ENCODE peak calls at places on chromosomes 16 and 17, in seven cellular contexts. K, D, O, R, P, W and G are unnamed samples.
A peak's percentile ranks its signal among the peaks of the same experiment; 100 is the strongest.

GRCh38 chr16:7397901-7398300 is 65.3 kb downstream of the RBFOX1 start:
- DNase-seq in K (no peak), D (no peak), O (no peak), R (no peak), P (peak; percentile 64), W (no peak), G (no peak)

GRCh38 chr17:56297142-56297541 is 143.9 kb downstream of the ANKFN1 start:
- DNase-seq in K (no peak), D (peak; percentile 94), O (peak; percentile 7), R (no peak), P (no peak), W (no peak), G (no peak)

GRCh38 chr17:652310-652709 is 62.3 kb downstream of the VPS53 start:
- DNase-seq in K (no peak), D (no peak), O (no peak), R (no peak), P (no peak), W (peak; percentile 86), G (no peak)

GRCh38 chr17:36475346-36475970 is 11.0 kb upstream of the ZNHIT3 start:
- DNase-seq in K (no peak), D (no peak), O (no peak), R (no peak), P (no peak), W (no peak), G (no peak)

GRCh38 chr16:8958344-8958808 is 5.3 kb downstream of the USP7 start:
- DNase-seq in K (no peak), D (peak; percentile 68), O (peak; percentile 54), R (no peak), P (peak; percentile 11), W (no peak), G (no peak)

GRCh38 chr17:66459811-66460270 is 157.4 kb downstream of the PRKCA start:
- DNase-seq in K (no peak), D (peak; percentile 95), O (peak; percentile 97), R (peak; percentile 91), P (peak; percentile 98), W (peak; percentile 38), G (no peak)

GRCh38 chr17:36089888-36090836 is at the start of gene CCL3:
- DNase-seq in K (no peak), D (peak; percentile 27), O (no peak), R (no peak), P (no peak), W (peak; percentile 32), G (no peak)

GRCh38 chr17:64420143-64420670 is 28.7 kb upstream of the MILR1 start:
- DNase-seq in K (peak; percentile 77), D (peak; percentile 69), O (peak; percentile 76), R (peak; percentile 85), P (peak; percentile 41), W (peak; percentile 51), G (no peak)

GRCh38 chr17:45751466-45751865 is 32.7 kb upstream of the CRHR1 start:
- DNase-seq in K (no peak), D (no peak), O (no peak), R (no peak), P (no peak), W (no peak), G (no peak)

GRCh38 chr17:76598004-76598439 is 12.4 kb upstream of the ST6GALNAC2 start:
- DNase-seq in K (no peak), D (peak; percentile 84), O (no peak), R (no peak), P (no peak), W (no peak), G (no peak)

GRCh38 chr16:2333231-2333630 is 7.3 kb downstream of the ABCA3 start:
- DNase-seq in K (no peak), D (no peak), O (no peak), R (no peak), P (no peak), W (no peak), G (no peak)

GRCh38 chr16:54633943-54634362 is 296.7 kb upstream of the IRX5 start:
- DNase-seq in K (peak; percentile 44), D (peak; percentile 36), O (peak; percentile 21), R (peak; percentile 51), P (no peak), W (peak; percentile 27), G (peak; percentile 39)

GRCh38 chr17:6108382-6108781 is 38.2 kb downstream of the WSCD1 start:
- DNase-seq in K (no peak), D (no peak), O (no peak), R (no peak), P (no peak), W (no peak), G (no peak)

GRCh38 chr16:19392352-19392751 is 25.3 kb upstream of the TMC5 start:
- DNase-seq in K (no peak), D (no peak), O (no peak), R (no peak), P (no peak), W (no peak), G (no peak)

GRCh38 chr16:72172105-72173034 is at the start of gene PMFBP1:
- DNase-seq in K (no peak), D (peak; percentile 97), O (peak; percentile 62), R (peak; percentile 67), P (peak; percentile 64), W (peak; percentile 34), G (no peak)

GRCh38 chr16:7313170-7313569 is 19.5 kb upstream of the RBFOX1 start:
- DNase-seq in K (peak; percentile 57), D (no peak), O (no peak), R (peak; percentile 10), P (no peak), W (no peak), G (no peak)

GRCh38 chr16:85637061-85637807 is 24.1 kb downstream of the GSE1 start:
- DNase-seq in K (no peak), D (no peak), O (no peak), R (no peak), P (no peak), W (no peak), G (no peak)

GRCh38 chr17:18139949-18140348 is 31.4 kb downstream of the MYO15A start:
- DNase-seq in K (no peak), D (no peak), O (no peak), R (peak; percentile 57), P (no peak), W (no peak), G (no peak)

GRCh38 chr16:66565051-66565450 is 1.2 kb upstream of the CMTM1 start:
- DNase-seq in K (no peak), D (no peak), O (peak; percentile 65), R (no peak), P (no peak), W (no peak), G (no peak)

GRCh38 chr17:63956296-63956920 is 16.3 kb downstream of the SCN4A start:
- DNase-seq in K (no peak), D (no peak), O (no peak), R (no peak), P (no peak), W (no peak), G (no peak)

GRCh38 chr16:11672206-11673090 is 4.2 kb downstream of the SNN start:
- DNase-seq in K (no peak), D (peak; percentile 78), O (no peak), R (no peak), P (no peak), W (peak; percentile 53), G (no peak)

GRCh38 chr16:11128211-11129123 is 127.5 kb downstream of the SOCS1 start:
- DNase-seq in K (no peak), D (peak; percentile 50), O (no peak), R (no peak), P (no peak), W (peak; percentile 65), G (no peak)

GRCh38 chr17:1787301-1787902 is 25.5 kb downstream of the SERPINF1 start:
- DNase-seq in K (no peak), D (no peak), O (peak; percentile 88), R (peak; percentile 87), P (peak; percentile 76), W (peak; percentile 64), G (no peak)

GRCh38 chr17:42677921-42678781 is 1.4 kb upstream of the PLEKHH3 start:
- DNase-seq in K (peak; percentile 96), D (peak; percentile 81), O (peak; percentile 81), R (peak; percentile 99), P (no peak), W (peak; percentile 90), G (no peak)

GRCh38 chr17:42677012-42677857 is 441 bp upstream of the PLEKHH3 start:
- DNase-seq in K (peak; percentile 100), D (peak; percentile 100), O (peak; percentile 100), R (peak; percentile 100), P (peak; percentile 99), W (peak; percentile 100), G (peak; percentile 98)

GRCh38 chr17:42679492-42680330 is 1.9 kb downstream of the CCR10 start:
- DNase-seq in K (peak; percentile 87), D (peak; percentile 77), O (peak; percentile 82), R (peak; percentile 92), P (no peak), W (peak; percentile 68), G (no peak)

GRCh38 chr17:42680331-42680808 is 1.3 kb downstream of the CCR10 start:
- DNase-seq in K (no peak), D (no peak), O (no peak), R (peak; percentile 54), P (no peak), W (peak; percentile 54), G (no peak)

GRCh38 chr17:42679001-42679491 is 2.3 kb upstream of the PLEKHH3 start:
- DNase-seq in K (peak; percentile 78), D (peak; percentile 28), O (peak; percentile 28), R (peak; percentile 80), P (no peak), W (peak; percentile 54), G (no peak)
- H3K4me3 ChIP-seq in K (peak overlapping the region; percentile 70), D (peak overlapping the region; percentile 28), O (no peak overlapping the region), R (peak overlapping the region; percentile 54), P (peak overlapping the region; percentile 29), W (peak overlapping the region; percentile 94), G (peak overlapping the region; percentile 34)

DNA sequence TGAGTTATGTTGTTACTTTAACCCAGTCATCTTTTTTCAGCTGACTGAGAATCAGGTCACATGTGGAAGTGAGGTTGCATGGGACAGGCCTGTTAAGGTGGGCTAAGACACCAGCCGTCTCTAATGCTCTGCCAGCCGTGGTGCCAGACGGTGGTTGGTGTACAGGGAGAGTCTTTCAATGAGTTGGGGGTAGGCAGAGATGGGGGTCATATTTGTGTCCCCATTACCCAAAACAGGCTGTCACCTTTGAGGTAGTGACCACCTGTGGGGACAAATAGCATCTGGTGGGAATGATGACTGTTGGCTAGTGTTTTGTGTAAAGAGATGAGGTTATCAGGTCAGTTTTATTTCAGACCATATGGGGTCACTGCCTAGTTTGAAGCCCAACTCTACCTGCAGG is 1.8 kb downstream of the RPL38 start:
- DNase-seq in K (no peak), D (no peak), O (no peak), R (no peak), P (no peak), W (no peak), G (no peak)
- H3K4me3 ChIP-seq in K (no peak overlapping the region), D (peak overlapping the region; percentile 77), O (no peak overlapping the region), R (peak overlapping the region; percentile 71), P (peak overlapping the region; percentile 9), W (no peak overlapping the region), G (no peak overlapping the region)

DNA sequence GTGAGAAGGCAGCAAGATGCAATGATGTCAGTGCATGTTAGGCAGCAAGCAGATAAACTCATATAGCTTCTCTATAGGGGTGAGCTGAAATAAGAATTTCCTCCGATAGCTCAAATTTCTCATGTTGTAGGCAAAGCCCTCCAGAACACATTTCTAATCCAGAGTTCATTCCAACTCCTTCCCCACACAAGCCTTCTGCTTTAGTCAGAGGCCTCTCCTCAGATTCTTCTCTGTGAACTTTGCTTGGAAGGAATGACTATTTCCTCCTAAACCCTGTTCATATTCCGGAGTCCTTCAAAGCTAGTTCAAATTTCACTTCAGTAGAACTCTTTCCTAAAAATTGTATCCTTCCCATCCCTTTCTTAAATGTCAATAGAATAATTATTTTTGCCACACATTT is 144.8 kb downstream of the KCNJ2 start:
- DNase-seq in K (no peak), D (no peak), O (no peak), R (no peak), P (peak; percentile 58), W (no peak), G (no peak)
- H3K4me3 ChIP-seq in K (no peak overlapping the region), D (no peak overlapping the region), O (no peak overlapping the region), R (no peak overlapping the region), P (no peak overlapping the region), W (no peak overlapping the region), G (no peak overlapping the region)

GRCh38 chr16:88772871-88773811 is 11.9 kb downstream of the PIEZO1 start:
- DNase-seq in K (peak; percentile 85), D (no peak), O (no peak), R (no peak), P (peak; percentile 69), W (peak; percentile 43), G (no peak)
- H3K4me3 ChIP-seq in K (no peak overlapping the region), D (no peak overlapping the region), O (no peak overlapping the region), R (no peak overlapping the region), P (no peak overlapping the region), W (no peak overlapping the region), G (no peak overlapping the region)